ENCODE peak calls at places on chromosomes 2 and 18, in ten cellular contexts. One of them, this sample, is unnamed.

GRCh38 chr18:79765491-79766245 is 32.1 kb upstream of the KCNG2 start:
- DNase-seq in lower leg skin: no peak
- DNase-seq in brain microvascular endothelial cell: no peak
- DNase-seq in cardiac muscle cell: peak
- DNase-seq in endodermal cell: peak
- DNase-seq in fibroblast of lung: peak
- DNase-seq in osteoblast: peak
- DNase-seq in nephron progenitor cell: no peak
- DNase-seq in left ventricle myocardium inferior: no peak
- DNase-seq in CD4-positive, alpha-beta T cell: no peak
- DNase-seq in this sample: no peak

GRCh38 chr2:25044011-25044410 is 2.1 kb downstream of the EFR3B start:
- DNase-seq in lower leg skin: no peak
- DNase-seq in fibroblast of lung: no peak
- DNase-seq in brain microvascular endothelial cell: no peak
- DNase-seq in endodermal cell: no peak
- DNase-seq in osteoblast: peak
- DNase-seq in left ventricle myocardium inferior: no peak
- DNase-seq in nephron progenitor cell: no peak
- DNase-seq in CD4-positive, alpha-beta T cell: no peak
- DNase-seq in cardiac muscle cell: no peak
- DNase-seq in this sample: no peak

GRCh38 chr2:151183072-151183580 is 78.5 kb downstream of the RBM43 start:
- DNase-seq in lower leg skin: no peak
- DNase-seq in nephron progenitor cell: peak
- DNase-seq in fibroblast of lung: no peak
- DNase-seq in CD4-positive, alpha-beta T cell: no peak
- DNase-seq in endodermal cell: no peak
- DNase-seq in osteoblast: no peak
- DNase-seq in cardiac muscle cell: no peak
- DNase-seq in left ventricle myocardium inferior: no peak
- DNase-seq in brain microvascular endothelial cell: no peak
- DNase-seq in this sample: no peak

GRCh38 chr2:45649457-45649854 is 2.0 kb upstream of the PRKCE start:
- DNase-seq in left ventricle myocardium inferior: no peak
- DNase-seq in cardiac muscle cell: no peak
- DNase-seq in nephron progenitor cell: no peak
- DNase-seq in lower leg skin: no peak
- DNase-seq in brain microvascular endothelial cell: no peak
- DNase-seq in osteoblast: peak
- DNase-seq in CD4-positive, alpha-beta T cell: no peak
- DNase-seq in fibroblast of lung: no peak
- DNase-seq in endodermal cell: no peak
- DNase-seq in this sample: no peak

GRCh38 chr2:136131961-136132839 is 14.3 kb upstream of the CXCR4 start:
- DNase-seq in CD4-positive, alpha-beta T cell: peak
- DNase-seq in cardiac muscle cell: no peak
- DNase-seq in endodermal cell: no peak
- DNase-seq in nephron progenitor cell: no peak
- DNase-seq in brain microvascular endothelial cell: no peak
- DNase-seq in lower leg skin: no peak
- DNase-seq in left ventricle myocardium inferior: no peak
- DNase-seq in osteoblast: no peak
- DNase-seq in fibroblast of lung: no peak
- DNase-seq in this sample: no peak

GRCh38 chr2:16313235-16313980 is 352.2 kb downstream of the CYRIA start:
- DNase-seq in CD4-positive, alpha-beta T cell: no peak
- DNase-seq in fibroblast of lung: no peak
- DNase-seq in osteoblast: no peak
- DNase-seq in lower leg skin: no peak
- DNase-seq in endodermal cell: no peak
- DNase-seq in brain microvascular endothelial cell: no peak
- DNase-seq in cardiac muscle cell: no peak
- DNase-seq in left ventricle myocardium inferior: no peak
- DNase-seq in nephron progenitor cell: no peak
- DNase-seq in this sample: no peak

GRCh38 chr2:12389354-12390045 is 327.2 kb upstream of the TRIB2 start:
- DNase-seq in nephron progenitor cell: no peak
- DNase-seq in osteoblast: peak
- DNase-seq in fibroblast of lung: peak
- DNase-seq in CD4-positive, alpha-beta T cell: no peak
- DNase-seq in lower leg skin: no peak
- DNase-seq in left ventricle myocardium inferior: no peak
- DNase-seq in cardiac muscle cell: peak
- DNase-seq in endodermal cell: no peak
- DNase-seq in brain microvascular endothelial cell: no peak
- DNase-seq in this sample: no peak

GRCh38 chr2:147051814-147052213 is 793.0 kb upstream of the ACVR2A start:
- DNase-seq in nephron progenitor cell: no peak
- DNase-seq in cardiac muscle cell: no peak
- DNase-seq in brain microvascular endothelial cell: no peak
- DNase-seq in left ventricle myocardium inferior: no peak
- DNase-seq in osteoblast: peak
- DNase-seq in fibroblast of lung: no peak
- DNase-seq in CD4-positive, alpha-beta T cell: no peak
- DNase-seq in endodermal cell: no peak
- DNase-seq in lower leg skin: no peak
- DNase-seq in this sample: no peak

GRCh38 chr2:47031909-47032668 is 116.5 kb upstream of the MCFD2 start:
- DNase-seq in endodermal cell: no peak
- DNase-seq in CD4-positive, alpha-beta T cell: no peak
- DNase-seq in nephron progenitor cell: no peak
- DNase-seq in osteoblast: peak
- DNase-seq in lower leg skin: no peak
- DNase-seq in fibroblast of lung: no peak
- DNase-seq in brain microvascular endothelial cell: peak
- DNase-seq in cardiac muscle cell: no peak
- DNase-seq in left ventricle myocardium inferior: no peak
- DNase-seq in this sample: no peak

GRCh38 chr2:183034806-183035205 is 3.5 kb downstream of the NCKAP1 start:
- DNase-seq in cardiac muscle cell: peak
- DNase-seq in lower leg skin: no peak
- DNase-seq in brain microvascular endothelial cell: peak
- DNase-seq in nephron progenitor cell: no peak
- DNase-seq in left ventricle myocardium inferior: no peak
- DNase-seq in CD4-positive, alpha-beta T cell: no peak
- DNase-seq in fibroblast of lung: peak
- DNase-seq in osteoblast: no peak
- DNase-seq in endodermal cell: no peak
- DNase-seq in this sample: no peak

GRCh38 chr2:29263886-29264285 is 148.7 kb downstream of the CLIP4 start:
- DNase-seq in left ventricle myocardium inferior: no peak
- DNase-seq in brain microvascular endothelial cell: no peak
- DNase-seq in osteoblast: no peak
- DNase-seq in CD4-positive, alpha-beta T cell: no peak
- DNase-seq in nephron progenitor cell: no peak
- DNase-seq in endodermal cell: no peak
- DNase-seq in cardiac muscle cell: no peak
- DNase-seq in lower leg skin: no peak
- DNase-seq in fibroblast of lung: no peak
- DNase-seq in this sample: no peak

GRCh38 chr18:75107196-75107930 is 101.6 kb downstream of the PTGR3 start:
- DNase-seq in cardiac muscle cell: no peak
- DNase-seq in endodermal cell: no peak
- DNase-seq in lower leg skin: no peak
- DNase-seq in osteoblast: no peak
- DNase-seq in fibroblast of lung: no peak
- DNase-seq in nephron progenitor cell: no peak
- DNase-seq in brain microvascular endothelial cell: no peak
- DNase-seq in left ventricle myocardium inferior: no peak
- DNase-seq in CD4-positive, alpha-beta T cell: no peak
- DNase-seq in this sample: no peak

GRCh38 chr2:202171246-202171833 is 67.1 kb downstream of the SUMO1 start:
- DNase-seq in lower leg skin: no peak
- DNase-seq in osteoblast: peak
- DNase-seq in CD4-positive, alpha-beta T cell: no peak
- DNase-seq in brain microvascular endothelial cell: no peak
- DNase-seq in nephron progenitor cell: peak
- DNase-seq in cardiac muscle cell: peak
- DNase-seq in fibroblast of lung: peak
- DNase-seq in endodermal cell: peak
- DNase-seq in left ventricle myocardium inferior: no peak
- DNase-seq in this sample: no peak

GRCh38 chr2:100408941-100409340 is 8.5 kb downstream of the CHST10 start:
- DNase-seq in osteoblast: no peak
- DNase-seq in lower leg skin: no peak
- DNase-seq in brain microvascular endothelial cell: no peak
- DNase-seq in fibroblast of lung: no peak
- DNase-seq in left ventricle myocardium inferior: no peak
- DNase-seq in CD4-positive, alpha-beta T cell: no peak
- DNase-seq in nephron progenitor cell: no peak
- DNase-seq in endodermal cell: no peak
- DNase-seq in cardiac muscle cell: no peak
- DNase-seq in this sample: no peak

GRCh38 chr2:117968724-117969121 is 45.1 kb downstream of the CCDC93 start:
- DNase-seq in endodermal cell: no peak
- DNase-seq in cardiac muscle cell: no peak
- DNase-seq in left ventricle myocardium inferior: no peak
- DNase-seq in osteoblast: no peak
- DNase-seq in CD4-positive, alpha-beta T cell: no peak
- DNase-seq in lower leg skin: no peak
- DNase-seq in brain microvascular endothelial cell: no peak
- DNase-seq in fibroblast of lung: no peak
- DNase-seq in nephron progenitor cell: no peak
- DNase-seq in this sample: no peak

GRCh38 chr18:21682276-21683051 is 22.1 kb downstream of the ABHD3 start:
- DNase-seq in left ventricle myocardium inferior: no peak
- DNase-seq in endodermal cell: no peak
- DNase-seq in lower leg skin: no peak
- DNase-seq in nephron progenitor cell: no peak
- DNase-seq in CD4-positive, alpha-beta T cell: peak
- DNase-seq in brain microvascular endothelial cell: no peak
- DNase-seq in fibroblast of lung: peak
- DNase-seq in osteoblast: peak
- DNase-seq in cardiac muscle cell: peak
- DNase-seq in this sample: no peak

GRCh38 chr2:171318463-171318934 is 115.3 kb downstream of the METTL8 start:
- DNase-seq in brain microvascular endothelial cell: no peak
- DNase-seq in endodermal cell: peak
- DNase-seq in osteoblast: no peak
- DNase-seq in left ventricle myocardium inferior: no peak
- DNase-seq in lower leg skin: no peak
- DNase-seq in nephron progenitor cell: peak
- DNase-seq in CD4-positive, alpha-beta T cell: no peak
- DNase-seq in cardiac muscle cell: peak
- DNase-seq in fibroblast of lung: peak
- DNase-seq in this sample: no peak

GRCh38 chr2:168816369-168816768 is 13.9 kb downstream of the NOSTRIN start:
- DNase-seq in CD4-positive, alpha-beta T cell: no peak
- DNase-seq in nephron progenitor cell: no peak
- DNase-seq in endodermal cell: no peak
- DNase-seq in brain microvascular endothelial cell: peak
- DNase-seq in cardiac muscle cell: peak
- DNase-seq in fibroblast of lung: peak
- DNase-seq in left ventricle myocardium inferior: no peak
- DNase-seq in lower leg skin: no peak
- DNase-seq in osteoblast: peak
- DNase-seq in this sample: no peak

GRCh38 chr18:12640881-12641200 is 17.1 kb downstream of the SPIRE1 start:
- DNase-seq in nephron progenitor cell: no peak
- DNase-seq in endodermal cell: no peak
- DNase-seq in left ventricle myocardium inferior: no peak
- DNase-seq in brain microvascular endothelial cell: no peak
- DNase-seq in lower leg skin: no peak
- DNase-seq in osteoblast: no peak
- DNase-seq in CD4-positive, alpha-beta T cell: no peak
- DNase-seq in cardiac muscle cell: no peak
- DNase-seq in fibroblast of lung: no peak
- DNase-seq in this sample: no peak
- TF ChIP-seq CTCF in nephron progenitor cell: no peak
- TF ChIP-seq CTCF in endodermal cell: peak
- TF ChIP-seq CTCF in left ventricle myocardium inferior: no peak
- TF ChIP-seq CTCF in brain microvascular endothelial cell: no peak
- TF ChIP-seq CTCF in lower leg skin: no peak
- TF ChIP-seq CTCF in osteoblast: no peak
- TF ChIP-seq CTCF in CD4-positive, alpha-beta T cell: no peak
- TF ChIP-seq CTCF in cardiac muscle cell: no peak
- TF ChIP-seq CTCF in fibroblast of lung: peak
- TF ChIP-seq CTCF in this sample: no peak

DNA sequence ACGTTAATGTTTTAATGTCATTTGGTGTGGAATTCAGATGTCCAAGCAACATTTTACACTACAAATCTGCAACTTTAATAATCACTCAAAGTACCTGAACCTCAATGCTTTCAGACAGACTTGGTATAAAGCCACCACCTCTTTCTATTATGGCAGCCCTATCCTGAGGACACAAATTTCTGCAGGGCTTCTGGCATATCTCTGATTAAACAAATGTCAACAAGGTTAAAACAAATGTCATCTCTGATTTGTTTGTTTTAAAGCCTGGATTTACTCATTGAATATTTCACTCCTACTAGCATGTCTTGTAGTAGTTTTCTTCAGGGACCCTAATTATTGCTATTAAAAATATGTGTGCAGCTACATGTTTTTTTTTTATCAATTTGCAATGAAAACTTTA is 29.9 kb downstream of the IL37 start:
- DNase-seq in CD4-positive, alpha-beta T cell: no peak
- DNase-seq in endodermal cell: no peak
- DNase-seq in osteoblast: no peak
- DNase-seq in left ventricle myocardium inferior: no peak
- DNase-seq in cardiac muscle cell: no peak
- DNase-seq in nephron progenitor cell: no peak
- DNase-seq in fibroblast of lung: no peak
- DNase-seq in brain microvascular endothelial cell: no peak
- DNase-seq in lower leg skin: no peak
- DNase-seq in this sample: no peak
- TF ChIP-seq CTCF in CD4-positive, alpha-beta T cell: no peak
- TF ChIP-seq CTCF in endodermal cell: no peak
- TF ChIP-seq CTCF in osteoblast: no peak
- TF ChIP-seq CTCF in left ventricle myocardium inferior: no peak
- TF ChIP-seq CTCF in cardiac muscle cell: no peak
- TF ChIP-seq CTCF in nephron progenitor cell: no peak
- TF ChIP-seq CTCF in fibroblast of lung: no peak
- TF ChIP-seq CTCF in brain microvascular endothelial cell: no peak
- TF ChIP-seq CTCF in lower leg skin: no peak
- TF ChIP-seq CTCF in this sample: no peak

DNA sequence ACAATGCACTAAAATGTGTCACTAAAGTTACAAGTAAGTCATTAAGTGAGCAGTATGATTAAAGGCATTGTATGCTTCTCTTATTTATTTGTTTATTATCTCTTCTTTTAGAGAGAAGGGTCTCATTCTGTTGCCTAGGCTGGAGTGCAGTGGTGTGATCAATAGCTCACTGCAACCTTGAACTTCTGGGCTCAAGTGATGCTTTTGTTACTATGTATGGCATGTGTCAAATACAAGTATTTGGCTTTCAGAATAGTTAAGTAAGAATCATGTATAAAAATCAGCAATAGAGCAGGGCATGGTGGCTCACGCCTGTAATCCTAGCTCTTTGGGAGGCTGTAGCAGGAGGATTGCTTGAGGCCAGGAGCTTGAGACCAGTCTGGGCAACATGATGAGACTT is 15.8 kb upstream of the AAK1 start:
- DNase-seq in nephron progenitor cell: no peak
- DNase-seq in left ventricle myocardium inferior: no peak
- DNase-seq in lower leg skin: no peak
- DNase-seq in osteoblast: no peak
- DNase-seq in fibroblast of lung: no peak
- DNase-seq in endodermal cell: no peak
- DNase-seq in cardiac muscle cell: no peak
- DNase-seq in CD4-positive, alpha-beta T cell: no peak
- DNase-seq in brain microvascular endothelial cell: no peak
- DNase-seq in this sample: no peak
- TF ChIP-seq CTCF in nephron progenitor cell: no peak
- TF ChIP-seq CTCF in left ventricle myocardium inferior: no peak
- TF ChIP-seq CTCF in lower leg skin: no peak
- TF ChIP-seq CTCF in osteoblast: no peak
- TF ChIP-seq CTCF in fibroblast of lung: no peak
- TF ChIP-seq CTCF in endodermal cell: no peak
- TF ChIP-seq CTCF in cardiac muscle cell: no peak
- TF ChIP-seq CTCF in CD4-positive, alpha-beta T cell: no peak
- TF ChIP-seq CTCF in brain microvascular endothelial cell: no peak
- TF ChIP-seq CTCF in this sample: no peak

GRCh38 chr2:226761195-226761583 is 38.4 kb downstream of the IRS1 start:
- DNase-seq in lower leg skin: no peak
- DNase-seq in CD4-positive, alpha-beta T cell: no peak
- DNase-seq in left ventricle myocardium inferior: no peak
- DNase-seq in cardiac muscle cell: no peak
- DNase-seq in brain microvascular endothelial cell: no peak
- DNase-seq in endodermal cell: no peak
- DNase-seq in nephron progenitor cell: no peak
- DNase-seq in fibroblast of lung: no peak
- DNase-seq in osteoblast: no peak
- DNase-seq in this sample: no peak
- TF ChIP-seq CTCF in lower leg skin: no peak
- TF ChIP-seq CTCF in CD4-positive, alpha-beta T cell: no peak
- TF ChIP-seq CTCF in left ventricle myocardium inferior: no peak
- TF ChIP-seq CTCF in cardiac muscle cell: no peak
- TF ChIP-seq CTCF in brain microvascular endothelial cell: no peak
- TF ChIP-seq CTCF in endodermal cell: peak
- TF ChIP-seq CTCF in nephron progenitor cell: no peak
- TF ChIP-seq CTCF in fibroblast of lung: peak
- TF ChIP-seq CTCF in osteoblast: no peak
- TF ChIP-seq CTCF in this sample: no peak

This sample was measured in progenitor cell of endocrine pancreas.